ENCODE peak calls at places on chromosomes 1 and 21, in eight cellular contexts. W is progenitor cell of endocrine pancreas; O is occipital lobe; R is stromal cell of bone marrow; G is HTR-8/SVneo; B is NCI-H524; J is stimulated activated CD4-positive, alpha-beta T cell treated with anti-CD3 and anti-CD28 coated beads, TNF-alpha, amount 100 ng/mL, for 48 hours; C is hippocampal formation. F is an unnamed sample.
A peak's percentile ranks its signal among the peaks of the same experiment; 100 is the strongest.

GRCh38 chr21:46185717-46186116 is 1.5 kb upstream of the SPATC1L start:
- DNase-seq in W (no peak), O (no peak), R (no peak), G (no peak), B (no peak), J (no peak), C (no peak), F (no peak)

GRCh38 chr1:166083887-166084286 is 82.9 kb downstream of the FAM78B start:
- DNase-seq in W (no peak), O (no peak), R (no peak), G (no peak), B (no peak), J (no peak), C (no peak), F (no peak)

GRCh38 chr1:27562021-27562420 is 41.9 kb downstream of the AHDC1 start:
- DNase-seq in W (no peak), O (no peak), R (no peak), G (no peak), B (no peak), J (no peak), C (no peak), F (no peak)

GRCh38 chr1:152514715-152515453 is 602 bp downstream of the CRCT1 start:
- DNase-seq in W (no peak), O (no peak), R (no peak), G (no peak), B (no peak), J (no peak), C (no peak), F (no peak)

GRCh38 chr1:59323879-59324278 is 27.0 kb downstream of the FGGY start:
- DNase-seq in W (no peak), O (no peak), R (no peak), G (no peak), B (no peak), J (no peak), C (no peak), F (no peak)

GRCh38 chr1:6271001-6271400 is 10.1 kb upstream of the GPR153 start:
- DNase-seq in W (no peak), O (no peak), R (no peak), G (no peak), B (no peak), J (no peak), C (no peak), F (no peak)

GRCh38 chr1:158793604-158794003 is 12.6 kb upstream of the OR6N2 start:
- DNase-seq in W (no peak), O (no peak), R (no peak), G (no peak), B (no peak), J (no peak), C (no peak), F (no peak)

GRCh38 chr1:43783096-43783670 is 75.8 kb downstream of the ST3GAL3 start:
- DNase-seq in W (no peak), O (no peak), R (no peak), G (no peak), B (no peak), J (no peak), C (no peak), F (no peak)

GRCh38 chr1:193567937-193568336 is 381.5 kb upstream of the B3GALT2 start:
- DNase-seq in W (no peak), O (no peak), R (no peak), G (no peak), B (no peak), J (no peak), C (no peak), F (no peak)

GRCh38 chr21:33199516-33200217 is 30.1 kb upstream of the IFNAR2 start:
- DNase-seq in W (peak; percentile 39), O (peak; percentile 68), R (peak; percentile 93), G (peak; percentile 79), B (peak; percentile 85), J (peak; percentile 54), C (peak; percentile 65), F (peak; percentile 93)

GRCh38 chr1:234955107-234955731 is 173.4 kb downstream of the TOMM20 start:
- DNase-seq in W (no peak), O (no peak), R (peak; percentile 63), G (no peak), B (no peak), J (no peak), C (peak; percentile 64), F (peak; percentile 64)

GRCh38 chr1:197156692-197157091 is 10.2 kb upstream of the ASPM start:
- DNase-seq in W (no peak), O (no peak), R (no peak), G (no peak), B (no peak), J (no peak), C (no peak), F (no peak)

GRCh38 chr1:201587729-201588128 is 48.8 kb downstream of the NAV1 start:
- DNase-seq in W (no peak), O (no peak), R (no peak), G (no peak), B (no peak), J (no peak), C (no peak), F (no peak)

GRCh38 chr1:77687519-77687906 is 5.1 kb upstream of the ZZZ3 start:
- DNase-seq in W (peak; percentile 42), O (no peak), R (no peak), G (no peak), B (no peak), J (no peak), C (no peak), F (no peak)

GRCh38 chr1:196409586-196409985 is 198.7 kb downstream of the KCNT2 start:
- DNase-seq in W (no peak), O (no peak), R (no peak), G (no peak), B (no peak), J (no peak), C (no peak), F (no peak)

GRCh38 chr1:32876341-32877210 is 5.9 kb upstream of the FNDC5 start:
- DNase-seq in W (no peak), O (no peak), R (no peak), G (no peak), B (peak; percentile 42), J (peak; percentile 27), C (peak; percentile 33), F (no peak)

GRCh38 chr1:225482489-225482950 is 54.7 kb upstream of the LBR start:
- DNase-seq in W (no peak), O (no peak), R (no peak), G (no peak), B (no peak), J (no peak), C (no peak), F (no peak)

GRCh38 chr1:33429846-33430750 is 797 bp downstream of the PHC2 start:
- DNase-seq in W (peak; percentile 32), O (no peak), R (no peak), G (no peak), B (no peak), J (no peak), C (no peak), F (no peak)

GRCh38 chr1:94120591-94120901 is 402 bp downstream of the ABCA4 start:
- DNase-seq in W (no peak), O (no peak), R (no peak), G (no peak), B (no peak), J (no peak), C (no peak), F (no peak)

GRCh38 chr1:13901041-13901440 is 201.1 kb downstream of the PRDM2 start:
- DNase-seq in W (no peak), O (no peak), R (no peak), G (no peak), B (no peak), J (no peak), C (no peak), F (no peak)

GRCh38 chr1:15616704-15617172 is 520 bp upstream of the DDI2 start:
- DNase-seq in W (no peak), O (no peak), R (no peak), G (peak; percentile 19), B (no peak), J (no peak), C (no peak), F (no peak)

GRCh38 chr21:37916795-37917142 is 512 bp upstream of the KCNJ6 start:
- DNase-seq in W (peak; percentile 54), O (no peak), R (no peak), G (no peak), B (peak; percentile 60), J (no peak), C (no peak), F (no peak)

GRCh38 chr1:47935856-47936255 is 61.3 kb downstream of the TRABD2B start:
- DNase-seq in W (no peak), O (no peak), R (no peak), G (no peak), B (no peak), J (no peak), C (no peak), F (no peak)

GRCh38 chr21:34333150-34333739 is 30.6 kb upstream of the KCNE2 start:
- DNase-seq in W (no peak), O (no peak), R (no peak), G (no peak), B (no peak), J (no peak), C (no peak), F (no peak)

GRCh38 chr21:27108228-27108627 is 141.3 kb upstream of the ADAMTS5 start:
- DNase-seq in W (no peak), O (no peak), R (no peak), G (peak; percentile 7), B (no peak), J (no peak), C (no peak), F (no peak)

GRCh38 chr1:31476891-31477846 is 64.2 kb downstream of the SERINC2 start:
- DNase-seq in W (no peak), O (no peak), R (no peak), G (no peak), B (peak; percentile 93), J (no peak), C (no peak), F (no peak)

GRCh38 chr1:230307213-230307612 is 118.9 kb downstream of the PGBD5 start:
- DNase-seq in W (no peak), O (no peak), R (no peak), G (no peak), B (no peak), J (no peak), C (no peak), F (no peak)

GRCh38 chr1:59976194-59977074 is 49.9 kb upstream of the CYP2J2 start:
- DNase-seq in W (peak; percentile 55), O (peak; percentile 35), R (no peak), G (peak; percentile 40), B (peak; percentile 50), J (peak; percentile 8), C (peak; percentile 58), F (peak; percentile 40)

GRCh38 chr1:85330711-85331290 is 54.4 kb upstream of the BCL10 start:
- DNase-seq in W (no peak), O (peak; percentile 38), R (peak; percentile 80), G (no peak), B (no peak), J (no peak), C (no peak), F (no peak)

GRCh38 chr1:203858055-203858454 is 3.3 kb upstream of the SNRPE start:
- DNase-seq in W (no peak), O (no peak), R (peak; percentile 36), G (peak; percentile 30), B (no peak), J (no peak), C (no peak), F (no peak)

GRCh38 chr1:160884579-160884978 is 401 bp downstream of the ITLN1 start:
- DNase-seq in W (no peak), O (no peak), R (no peak), G (no peak), B (no peak), J (no peak), C (no peak), F (no peak)

GRCh38 chr1:108028841-108029401 is 63.9 kb upstream of the VAV3 start:
- DNase-seq in W (no peak), O (no peak), R (no peak), G (no peak), B (no peak), J (no peak), C (no peak), F (no peak)

GRCh38 chr1:54331091-54331772 is 75.0 kb downstream of the SSBP3 start:
- DNase-seq in W (no peak), O (no peak), R (no peak), G (no peak), B (peak; percentile 94), J (no peak), C (no peak), F (peak; percentile 68)

GRCh38 chr1:155183775-155184221 is 10.1 kb downstream of the TRIM46 start:
- DNase-seq in W (no peak), O (no peak), R (no peak), G (no peak), B (no peak), J (no peak), C (no peak), F (no peak)

F was measured in globus pallidus.